ENCODE peak calls at places on chromosomes 1 and 21, in five cellular contexts. One of them, this sample, is unnamed. For H3K4me1, the result is how much of the 10 kb centered on the place peaks cover.

GRCh38 chr1:43359696-43360095 is 915 bp downstream of the CDC20 start:
- DNase-seq in mucosa of descending colon: no peak
- DNase-seq in H9: no peak
- DNase-seq in heart left ventricle: no peak
- DNase-seq in aorta: no peak
- DNase-seq in this sample: no peak

GRCh38 chr1:41537788-41538351 is 53.4 kb upstream of the EDN2 start:
- DNase-seq in aorta: peak
- DNase-seq in H9: no peak
- DNase-seq in heart left ventricle: peak
- DNase-seq in mucosa of descending colon: peak
- DNase-seq in this sample: peak

GRCh38 chr1:167630568-167631385 is 745 bp downstream of the RCSD1 start:
- DNase-seq in aorta: no peak
- DNase-seq in heart left ventricle: no peak
- DNase-seq in mucosa of descending colon: no peak
- DNase-seq in H9: no peak
- DNase-seq in this sample: no peak

GRCh38 chr1:169584483-169585144 is 1.7 kb downstream of the F5 start:
- DNase-seq in H9: no peak
- DNase-seq in mucosa of descending colon: no peak
- DNase-seq in aorta: no peak
- DNase-seq in heart left ventricle: no peak
- DNase-seq in this sample: no peak

GRCh38 chr1:34696230-34696629 is 58.6 kb upstream of the GJB5 start:
- DNase-seq in heart left ventricle: no peak
- DNase-seq in H9: no peak
- DNase-seq in aorta: no peak
- DNase-seq in mucosa of descending colon: no peak
- DNase-seq in this sample: no peak

GRCh38 chr1:160797861-160798273 is 1.9 kb downstream of the LY9 start:
- DNase-seq in aorta: no peak
- DNase-seq in heart left ventricle: no peak
- DNase-seq in H9: no peak
- DNase-seq in mucosa of descending colon: peak
- DNase-seq in this sample: no peak

GRCh38 chr1:167301355-167301754 is 80.7 kb downstream of the POU2F1 start:
- DNase-seq in aorta: no peak
- DNase-seq in mucosa of descending colon: no peak
- DNase-seq in heart left ventricle: no peak
- DNase-seq in H9: no peak
- DNase-seq in this sample: no peak

GRCh38 chr1:76477131-76477530 is 390.1 kb upstream of the ST6GALNAC5 start:
- DNase-seq in aorta: no peak
- DNase-seq in mucosa of descending colon: no peak
- DNase-seq in heart left ventricle: no peak
- DNase-seq in H9: no peak
- DNase-seq in this sample: no peak

GRCh38 chr1:235597867-235598553 is 51.6 kb downstream of the GNG4 start:
- DNase-seq in mucosa of descending colon: peak
- DNase-seq in heart left ventricle: no peak
- DNase-seq in H9: no peak
- DNase-seq in aorta: no peak
- DNase-seq in this sample: no peak

GRCh38 chr1:199857103-199857502 is 170.4 kb upstream of the NR5A2 start:
- DNase-seq in aorta: no peak
- DNase-seq in mucosa of descending colon: no peak
- DNase-seq in H9: no peak
- DNase-seq in heart left ventricle: no peak
- DNase-seq in this sample: no peak

GRCh38 chr1:224127925-224128819 is 14.3 kb downstream of the FBXO28 start:
- DNase-seq in aorta: no peak
- DNase-seq in mucosa of descending colon: no peak
- DNase-seq in H9: no peak
- DNase-seq in heart left ventricle: no peak
- DNase-seq in this sample: no peak

GRCh38 chr1:205642679-205643307 is 11.0 kb upstream of the ELK4 start:
- DNase-seq in H9: no peak
- DNase-seq in heart left ventricle: no peak
- DNase-seq in aorta: no peak
- DNase-seq in mucosa of descending colon: no peak
- DNase-seq in this sample: no peak

GRCh38 chr21:32474179-32475059 is 61.9 kb downstream of the EVA1C start:
- DNase-seq in heart left ventricle: no peak
- DNase-seq in mucosa of descending colon: no peak
- DNase-seq in H9: peak
- DNase-seq in aorta: no peak
- DNase-seq in this sample: no peak

GRCh38 chr1:215599418-215599817 is 32.3 kb downstream of the KCTD3 start:
- DNase-seq in aorta: no peak
- DNase-seq in heart left ventricle: no peak
- DNase-seq in mucosa of descending colon: no peak
- DNase-seq in H9: no peak
- DNase-seq in this sample: no peak

GRCh38 chr1:41844255-41844654 is 74.5 kb downstream of the HIVEP3 start:
- DNase-seq in H9: no peak
- DNase-seq in heart left ventricle: no peak
- DNase-seq in mucosa of descending colon: no peak
- DNase-seq in aorta: no peak
- DNase-seq in this sample: no peak

GRCh38 chr1:165073402-165074007 is 283.0 kb downstream of the LMX1A start:
- DNase-seq in heart left ventricle: no peak
- DNase-seq in H9: peak
- DNase-seq in aorta: no peak
- DNase-seq in mucosa of descending colon: no peak
- DNase-seq in this sample: no peak

GRCh38 chr1:29869802-29870201 is 633.5 kb downstream of the PTPRU start:
- DNase-seq in H9: no peak
- DNase-seq in heart left ventricle: no peak
- DNase-seq in aorta: no peak
- DNase-seq in mucosa of descending colon: no peak
- DNase-seq in this sample: no peak

GRCh38 chr1:76433528-76433927 is 359.0 kb downstream of the ST6GALNAC3 start:
- DNase-seq in heart left ventricle: no peak
- DNase-seq in mucosa of descending colon: no peak
- DNase-seq in aorta: no peak
- DNase-seq in H9: no peak
- DNase-seq in this sample: no peak

GRCh38 chr1:118185083-118185899 is at the start of gene SPAG17:
- DNase-seq in mucosa of descending colon: peak
- DNase-seq in heart left ventricle: peak
- DNase-seq in H9: peak
- DNase-seq in aorta: peak
- DNase-seq in this sample: peak

GRCh38 chr1:196535727-196536126 is 72.5 kb downstream of the KCNT2 start:
- DNase-seq in heart left ventricle: no peak
- DNase-seq in mucosa of descending colon: no peak
- DNase-seq in H9: peak
- DNase-seq in aorta: peak
- DNase-seq in this sample: no peak

GRCh38 chr1:2294033-2294640 is 66.0 kb downstream of the SKI start:
- DNase-seq in heart left ventricle: no peak
- DNase-seq in H9: no peak
- DNase-seq in mucosa of descending colon: no peak
- DNase-seq in aorta: no peak
- DNase-seq in this sample: no peak
- H3K4me1 ChIP-seq in heart left ventricle: half or more
- H3K4me1 ChIP-seq in H9: under half
- H3K4me1 ChIP-seq in mucosa of descending colon: under half
- H3K4me1 ChIP-seq in aorta: under half
- H3K4me1 ChIP-seq in this sample: half or more

DNA sequence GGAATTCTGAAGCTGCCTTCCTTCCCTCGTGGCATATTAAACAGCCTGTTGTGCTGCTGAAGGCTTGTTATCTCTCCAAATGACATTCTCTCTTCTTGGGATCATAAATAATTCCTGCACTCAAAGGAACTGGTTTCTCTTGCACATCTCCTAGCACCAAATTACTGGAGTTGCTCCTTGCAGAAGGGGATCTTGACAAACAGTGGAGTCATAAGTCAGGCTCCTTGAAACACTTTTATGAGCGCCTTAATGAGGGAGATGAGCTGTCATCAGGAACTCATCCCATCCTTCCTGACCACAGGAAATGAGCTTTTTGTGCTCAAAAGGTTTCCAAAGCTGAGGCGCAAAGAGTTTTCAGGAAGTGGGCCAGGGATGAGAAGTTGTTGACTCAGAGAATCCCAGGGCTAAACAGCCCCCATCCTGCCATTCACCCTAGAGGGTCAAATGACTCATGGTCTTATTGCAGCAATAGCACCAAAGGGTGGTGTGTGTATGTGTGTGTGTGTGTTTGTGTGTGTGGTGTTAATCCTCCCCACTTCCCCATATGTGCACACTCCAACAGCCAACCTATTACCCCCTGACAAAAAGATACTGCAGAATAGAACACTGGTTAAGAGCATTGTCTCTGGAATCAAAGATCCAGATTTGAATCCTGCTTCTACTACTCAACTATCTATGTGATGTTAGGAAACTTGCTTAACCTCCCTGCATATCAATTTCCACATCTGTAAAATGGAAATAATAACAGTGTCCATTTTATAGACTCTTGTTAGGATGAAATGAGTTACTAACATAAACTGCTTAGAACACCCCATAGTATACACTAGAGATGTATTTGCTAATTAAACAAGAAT is 2.8 kb upstream of the PHC2 start:
- DNase-seq in mucosa of descending colon: peak
- DNase-seq in heart left ventricle: peak
- DNase-seq in H9: no peak
- DNase-seq in aorta: peak
- DNase-seq in this sample: peak
- H3K4me1 ChIP-seq in mucosa of descending colon: under half
- H3K4me1 ChIP-seq in heart left ventricle: half or more
- H3K4me1 ChIP-seq in H9: under half
- H3K4me1 ChIP-seq in aorta: under half
- H3K4me1 ChIP-seq in this sample: under half

GRCh38 chr21:41640756-41641509 is 125.9 kb downstream of the RIPK4 start:
- DNase-seq in aorta: no peak
- DNase-seq in heart left ventricle: no peak
- DNase-seq in H9: no peak
- DNase-seq in mucosa of descending colon: no peak
- DNase-seq in this sample: peak

GRCh38 chr21:41639766-41640165 is 127.1 kb downstream of the RIPK4 start:
- DNase-seq in H9: no peak
- DNase-seq in heart left ventricle: no peak
- DNase-seq in aorta: no peak
- DNase-seq in mucosa of descending colon: no peak
- DNase-seq in this sample: no peak

GRCh38 chr21:41642399-41642798 is 124.5 kb downstream of the RIPK4 start:
- DNase-seq in heart left ventricle: no peak
- DNase-seq in H9: no peak
- DNase-seq in mucosa of descending colon: no peak
- DNase-seq in aorta: no peak
- DNase-seq in this sample: no peak

GRCh38 chr21:41641821-41642368 is 125.0 kb downstream of the RIPK4 start:
- DNase-seq in H9: no peak
- DNase-seq in mucosa of descending colon: no peak
- DNase-seq in aorta: peak
- DNase-seq in heart left ventricle: peak
- DNase-seq in this sample: peak

GRCh38 chr21:41641510-41641815 is 125.4 kb downstream of the RIPK4 start:
- DNase-seq in mucosa of descending colon: no peak
- DNase-seq in H9: no peak
- DNase-seq in aorta: no peak
- DNase-seq in heart left ventricle: no peak
- DNase-seq in this sample: no peak
- H3K4me1 ChIP-seq in mucosa of descending colon: under half
- H3K4me1 ChIP-seq in H9: under half
- H3K4me1 ChIP-seq in aorta: under half
- H3K4me1 ChIP-seq in heart left ventricle: under half
- H3K4me1 ChIP-seq in this sample: under half

DNA sequence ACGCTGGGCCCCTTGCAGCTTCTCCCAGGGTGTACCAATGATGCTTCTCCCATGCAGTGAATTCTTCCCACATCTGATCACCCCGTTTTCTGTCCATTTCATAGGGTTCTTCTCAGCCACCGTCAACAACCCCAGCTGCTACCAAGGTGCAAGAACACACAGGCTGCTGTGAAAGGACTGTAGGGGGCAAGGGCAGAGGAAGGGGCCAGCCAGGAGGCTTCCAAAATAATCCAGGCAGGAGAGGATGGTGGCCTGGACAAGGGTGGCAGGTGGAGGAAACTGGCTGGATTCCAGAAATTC is 113.3 kb upstream of the WNT4 start:
- DNase-seq in H9: no peak
- DNase-seq in aorta: no peak
- DNase-seq in mucosa of descending colon: no peak
- DNase-seq in heart left ventricle: no peak
- DNase-seq in this sample: no peak
- H3K4me1 ChIP-seq in H9: under half
- H3K4me1 ChIP-seq in aorta: under half
- H3K4me1 ChIP-seq in mucosa of descending colon: under half
- H3K4me1 ChIP-seq in heart left ventricle: under half
- H3K4me1 ChIP-seq in this sample: under half

GRCh38 chr1:5755552-5756125 is 236.6 kb downstream of the NPHP4 start:
- DNase-seq in H9: no peak
- DNase-seq in aorta: peak
- DNase-seq in mucosa of descending colon: no peak
- DNase-seq in heart left ventricle: no peak
- DNase-seq in this sample: no peak
- H3K4me1 ChIP-seq in H9: under half
- H3K4me1 ChIP-seq in aorta: under half
- H3K4me1 ChIP-seq in mucosa of descending colon: under half
- H3K4me1 ChIP-seq in heart left ventricle: under half
- H3K4me1 ChIP-seq in this sample: under half

GRCh38 chr1:228360533-228361313 is 45.9 kb downstream of the TRIM11 start:
- DNase-seq in aorta: peak
- DNase-seq in heart left ventricle: no peak
- DNase-seq in H9: no peak
- DNase-seq in mucosa of descending colon: no peak
- DNase-seq in this sample: no peak

GRCh38 chr1:228361314-228362140 is 45.1 kb downstream of the TRIM11 start:
- DNase-seq in aorta: peak
- DNase-seq in H9: no peak
- DNase-seq in mucosa of descending colon: no peak
- DNase-seq in heart left ventricle: no peak
- DNase-seq in this sample: no peak

GRCh38 chr1:228358764-228359612 is 47.6 kb downstream of the TRIM11 start:
- DNase-seq in H9: no peak
- DNase-seq in heart left ventricle: no peak
- DNase-seq in mucosa of descending colon: no peak
- DNase-seq in aorta: no peak
- DNase-seq in this sample: no peak

GRCh38 chr1:228359613-228360532 is 46.8 kb downstream of the TRIM11 start:
- DNase-seq in H9: no peak
- DNase-seq in heart left ventricle: no peak
- DNase-seq in mucosa of descending colon: no peak
- DNase-seq in aorta: peak
- DNase-seq in this sample: no peak

GRCh38 chr1:228358039-228358763 is 48.4 kb downstream of the TRIM11 start:
- DNase-seq in mucosa of descending colon: no peak
- DNase-seq in aorta: no peak
- DNase-seq in heart left ventricle: no peak
- DNase-seq in H9: no peak
- DNase-seq in this sample: no peak
- H3K4me1 ChIP-seq in mucosa of descending colon: under half
- H3K4me1 ChIP-seq in aorta: under half
- H3K4me1 ChIP-seq in heart left ventricle: under half
- H3K4me1 ChIP-seq in H9: under half
- H3K4me1 ChIP-seq in this sample: under half